ENCODE peak calls at places on chromosomes 4 and X, in ten cellular contexts. E is naive B cell, R is smooth muscle cell of the brain vasculature, P is tibial artery, S is Caki2, M is AG10803, I is NCI-H2081, Y is NCI-H1436, D is T1000, L is IMR-90. O is an unnamed sample.

GRCh38 chrX:9729161-9729885 is 36.3 kb downstream of the GPR143 start:
- DNase-seq in E (no peak), R (no peak), P (no peak), S (no peak), M (peak; percentile 51), I (no peak), Y (no peak), D (no peak), L (no peak), O (no peak)

GRCh38 chr4:16801356-16801755 is 97.1 kb downstream of the LDB2 start:
- DNase-seq in E (no peak), R (no peak), P (no peak), S (no peak), M (no peak), I (no peak), Y (no peak), D (no peak), L (peak; percentile 52), O (no peak)

GRCh38 chr4:118175506-118175905 is 141.2 kb downstream of the NDST3 start:
- DNase-seq in E (no peak), R (no peak), P (no peak), S (no peak), M (no peak), I (no peak), Y (no peak), D (no peak), L (no peak), O (no peak)

GRCh38 chr4:168388890-168389289 is 70.3 kb upstream of the DDX60 start:
- DNase-seq in E (no peak), R (no peak), P (no peak), S (peak; percentile 38), M (peak; percentile 66), I (no peak), Y (no peak), D (no peak), L (peak; percentile 70), O (no peak)

GRCh38 chrX:22320236-22320635 is 47.5 kb downstream of the CBLL2 start:
- DNase-seq in E (no peak), R (no peak), P (no peak), S (no peak), M (no peak), I (no peak), Y (no peak), D (no peak), L (no peak), O (no peak)

GRCh38 chrX:137424679-137425078 is 141.2 kb upstream of the ZIC3 start:
- DNase-seq in E (no peak), R (no peak), P (no peak), S (no peak), M (no peak), I (no peak), Y (no peak), D (no peak), L (no peak), O (no peak)

GRCh38 chr4:183240581-183241321 is 79.3 kb downstream of the CLDN22 start:
- DNase-seq in E (no peak), R (no peak), P (no peak), S (no peak), M (no peak), I (no peak), Y (no peak), D (no peak), L (no peak), O (no peak)

GRCh38 chr4:126757219-126757618 is 875.5 kb upstream of the INTU start:
- DNase-seq in E (no peak), R (no peak), P (no peak), S (no peak), M (no peak), I (no peak), Y (no peak), D (no peak), L (peak; percentile 45), O (no peak)

GRCh38 chr4:183674153-183674552 is 15.1 kb downstream of the TRAPPC11 start:
- DNase-seq in E (no peak), R (no peak), P (no peak), S (no peak), M (no peak), I (no peak), Y (no peak), D (no peak), L (no peak), O (no peak)

GRCh38 chrX:45344597-45344996 is 143.9 kb upstream of the DIPK2B start:
- DNase-seq in E (no peak), R (no peak), P (no peak), S (no peak), M (peak; percentile 87), I (no peak), Y (no peak), D (no peak), L (peak; percentile 81), O (no peak)

GRCh38 chr4:6478546-6479220 is 6.3 kb upstream of the PPP2R2C start:
- DNase-seq in E (no peak), R (no peak), P (no peak), S (no peak), M (no peak), I (no peak), Y (no peak), D (no peak), L (no peak), O (no peak)

GRCh38 chr4:25927361-25928040 is 13.5 kb downstream of the SMIM20 start:
- DNase-seq in E (no peak), R (no peak), P (no peak), S (no peak), M (no peak), I (peak; percentile 84), Y (peak; percentile 73), D (no peak), L (no peak), O (no peak)

GRCh38 chr4:128386761-128387599 is 99.4 kb upstream of the PGRMC2 start:
- DNase-seq in E (no peak), R (peak; percentile 95), P (peak; percentile 98), S (peak; percentile 99), M (peak; percentile 99), I (peak; percentile 91), Y (no peak), D (peak; percentile 68), L (peak; percentile 97), O (peak; percentile 93)

GRCh38 chr4:92172203-92172602 is 131.6 kb upstream of the GRID2 start:
- DNase-seq in E (no peak), R (no peak), P (no peak), S (no peak), M (no peak), I (no peak), Y (no peak), D (no peak), L (no peak), O (no peak)

GRCh38 chr4:118585015-118585414 is 100.2 kb upstream of the METTL14 start:
- DNase-seq in E (no peak), R (no peak), P (no peak), S (no peak), M (no peak), I (no peak), Y (no peak), D (no peak), L (no peak), O (no peak)

GRCh38 chrX:133980832-133981588 is 4.4 kb downstream of the GPC3 start:
- DNase-seq in E (no peak), R (no peak), P (no peak), S (no peak), M (no peak), I (no peak), Y (no peak), D (no peak), L (no peak), O (no peak)

O was measured in brain pericyte.